ENCODE peak calls at places on chromosomes 1 and 21, in nine cellular contexts. C, X, Y, Z, H, F, E, P and M are unnamed samples.

GRCh38 chr1:116751149-116751548 is 3.1 kb upstream of the CD2 start:
- DNase-seq in Y (no peak), Z (no peak), F (no peak), P (no peak), E (no peak), H (no peak), C (no peak), X (no peak), M (no peak)

GRCh38 chr1:52702886-52703787 is 5.0 kb upstream of the COA7 start:
- DNase-seq in H (peak; percentile 97), Z (peak; percentile 92), X (peak; percentile 94), P (peak; percentile 88), Y (peak; percentile 87), E (peak; percentile 67), F (peak; percentile 94), C (peak; percentile 95), M (peak; percentile 41)

GRCh38 chr1:43524804-43525203 is 5.9 kb upstream of the PTPRF start:
- DNase-seq in F (no peak), E (no peak), C (no peak), Z (no peak), P (no peak), Y (no peak), X (no peak), H (no peak), M (no peak)

GRCh38 chr21:32578107-32578691 is 7.1 kb downstream of the TCP10L start:
- DNase-seq in E (no peak), Y (no peak), C (no peak), F (peak; percentile 26), X (peak; percentile 22), H (no peak), P (no peak), Z (no peak), M (no peak)

GRCh38 chr1:234556245-234556943 is 53.6 kb downstream of the IRF2BP2 start:
- DNase-seq in H (no peak), Z (no peak), F (no peak), Y (no peak), P (no peak), C (no peak), E (no peak), X (no peak), M (no peak)

GRCh38 chr1:21854751-21855131 is 42.7 kb downstream of the LDLRAD2 start:
- DNase-seq in Z (no peak), C (no peak), X (no peak), P (no peak), H (no peak), Y (no peak), F (no peak), E (no peak), M (no peak)

GRCh38 chr1:206963740-206964139 is 6.5 kb downstream of the FCAMR start:
- DNase-seq in H (no peak), C (no peak), F (no peak), Y (no peak), Z (no peak), P (no peak), X (no peak), E (no peak), M (no peak)

GRCh38 chr1:41618066-41618825 is 133.8 kb upstream of the EDN2 start:
- DNase-seq in Z (peak; percentile 78), F (no peak), X (peak; percentile 78), E (peak; percentile 4), H (peak; percentile 82), P (peak; percentile 87), Y (no peak), C (peak; percentile 92), M (no peak)

GRCh38 chr1:36570478-36571060 is 87.9 kb upstream of the CSF3R start:
- DNase-seq in X (no peak), F (no peak), H (no peak), C (peak; percentile 26), Y (no peak), P (no peak), E (no peak), Z (no peak), M (no peak)

GRCh38 chr1:227768640-227769039 is 33.4 kb downstream of the SNAP47 start:
- DNase-seq in X (no peak), E (no peak), F (no peak), P (no peak), Z (no peak), Y (no peak), C (no peak), H (no peak), M (no peak)

GRCh38 chr1:84582802-84583587 is 8.8 kb upstream of the CTBS start:
- DNase-seq in Z (no peak), Y (peak; percentile 31), X (peak; percentile 75), C (no peak), E (no peak), F (peak; percentile 10), P (no peak), H (no peak), M (no peak)

GRCh38 chr21:41747943-41748738 is 18.7 kb downstream of the RIPK4 start:
- DNase-seq in Z (no peak), H (no peak), C (no peak), X (no peak), P (no peak), F (no peak), E (no peak), Y (no peak), M (no peak)

GRCh38 chr1:171420810-171421209 is 64.5 kb upstream of the PRRC2C start:
- DNase-seq in X (no peak), Y (no peak), F (peak; percentile 36), Z (no peak), C (no peak), P (no peak), E (no peak), H (no peak), M (no peak)

GRCh38 chr1:216723274-216723780 is at the start of gene ESRRG:
- DNase-seq in H (peak; percentile 81), X (no peak), P (peak; percentile 64), Y (peak; percentile 84), E (peak; percentile 60), F (no peak), C (peak; percentile 51), Z (peak; percentile 56), M (no peak)
- TF ChIP-seq CTCF in H (no peak), X (no peak), P (no peak), Y (no peak), E (no peak), F (no peak), C (no peak), Z (no peak), M (no peak)

DNA sequence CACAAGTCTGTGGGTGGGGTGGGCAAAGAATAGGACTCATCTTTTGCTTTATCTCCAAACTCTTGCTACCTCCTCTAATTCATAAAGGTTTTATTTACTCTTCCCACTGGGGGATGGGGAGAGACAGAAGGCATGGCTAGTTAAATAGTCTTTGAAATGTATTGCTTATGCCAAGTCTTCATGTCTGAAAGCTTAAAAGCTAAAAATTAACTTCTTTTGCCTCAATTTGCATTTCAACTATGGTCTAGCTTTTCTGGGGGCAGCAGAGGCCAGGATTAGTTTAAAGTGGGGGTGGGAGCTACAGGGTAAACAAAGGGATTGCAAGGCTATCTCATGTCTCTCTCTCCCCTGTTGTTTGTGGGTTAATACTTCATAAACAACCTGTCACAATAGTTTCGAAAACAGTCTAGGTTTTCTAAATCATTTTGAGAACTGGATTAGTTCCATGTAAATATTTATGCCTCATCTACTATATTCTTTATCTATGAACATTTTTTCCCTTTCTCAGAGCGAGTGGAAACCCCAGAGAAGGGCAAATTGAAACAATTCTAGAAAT is 182.0 kb downstream of the GIPC2 start:
- DNase-seq in P (no peak), H (no peak), E (no peak), Z (no peak), F (no peak), Y (no peak), X (no peak), C (no peak), M (no peak)
- TF ChIP-seq CTCF in P (no peak), H (no peak), E (no peak), Z (no peak), F (no peak), Y (no peak), X (no peak), C (no peak), M (no peak)

GRCh38 chr1:48726557-48726956 is 50.1 kb downstream of the BEND5 start:
- DNase-seq in E (no peak), Z (no peak), H (no peak), P (no peak), F (no peak), Y (no peak), C (no peak), X (no peak), M (no peak)
- TF ChIP-seq CTCF in E (no peak), Z (no peak), H (no peak), P (no peak), F (no peak), Y (no peak), C (no peak), X (no peak), M (no peak)

DNA sequence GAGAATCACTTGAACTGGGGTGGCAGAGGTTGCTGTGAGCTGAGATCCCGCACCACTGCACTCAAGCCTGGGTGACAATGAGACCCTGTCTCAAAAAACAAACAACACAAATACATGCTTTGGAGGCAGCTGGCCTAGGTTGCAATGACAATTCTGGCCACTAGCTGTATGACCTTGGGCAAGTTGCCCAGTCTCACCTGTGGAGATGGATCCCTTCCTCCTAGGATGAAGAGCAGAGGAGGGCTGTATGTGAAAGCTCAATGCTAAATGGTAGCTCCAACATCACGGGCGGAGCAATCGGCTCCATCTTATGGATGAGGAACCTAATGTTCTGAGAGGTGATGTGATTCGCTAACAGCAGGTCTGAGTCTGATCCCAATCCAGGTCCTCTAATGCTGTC is 20.6 kb downstream of the ADORA1 start:
- DNase-seq in C (no peak), E (no peak), Z (no peak), H (no peak), F (peak; percentile 57), Y (no peak), X (no peak), P (no peak), M (no peak)
- TF ChIP-seq CTCF in C (no peak), E (peak; percentile 44), Z (no peak), H (no peak), F (peak; percentile 66), Y (peak; percentile 70), X (peak; percentile 21), P (peak; percentile 32), M (no peak)

DNA sequence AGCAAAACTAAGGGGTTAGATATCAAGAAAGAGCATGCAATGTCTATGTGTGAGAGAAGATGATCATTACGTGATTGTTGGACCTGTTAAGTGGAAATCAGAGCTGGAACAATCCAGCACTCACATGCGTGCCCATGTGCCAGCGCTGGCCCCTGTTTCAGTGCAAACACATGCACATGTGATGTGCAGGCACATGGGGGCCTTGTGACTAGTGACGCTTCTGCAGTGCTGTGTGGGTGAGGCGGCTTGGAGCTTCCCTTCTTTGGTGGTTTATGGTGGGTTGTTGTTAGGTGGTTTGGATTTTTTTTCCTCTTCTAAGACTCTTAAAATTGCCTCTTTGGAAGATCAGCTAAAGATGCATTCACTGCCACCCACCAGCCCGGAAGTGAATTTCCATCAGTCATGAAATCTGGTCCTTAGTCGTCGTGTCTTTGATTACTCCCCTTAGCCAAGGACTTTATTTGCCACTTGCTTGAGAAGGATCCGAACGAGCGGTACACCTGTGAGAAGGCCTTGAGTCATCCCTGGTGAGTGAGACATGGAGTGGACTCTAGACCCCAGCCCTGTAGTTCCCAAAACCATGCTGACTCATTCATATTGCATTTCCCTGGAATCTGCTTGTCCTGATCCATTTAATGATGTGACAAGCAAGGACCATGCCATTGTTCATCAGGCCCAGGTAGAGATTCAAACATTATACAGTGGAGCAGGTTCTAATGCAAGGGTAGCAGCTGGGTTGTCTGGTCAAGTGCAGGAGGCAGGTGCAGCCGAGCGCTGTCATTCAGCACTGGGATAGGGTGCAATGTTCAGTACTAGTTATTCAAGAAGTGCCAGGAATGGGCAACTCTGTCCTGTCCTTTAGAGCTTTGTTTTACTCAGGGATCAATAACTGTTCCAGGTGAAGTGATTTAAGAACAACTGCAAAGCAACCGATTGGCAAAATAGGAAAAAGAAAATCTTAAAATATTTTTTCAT is 26.2 kb downstream of the CAMK1G start:
- DNase-seq in E (no peak), P (no peak), X (no peak), H (no peak), Z (no peak), C (peak; percentile 88), F (peak; percentile 96), Y (no peak), M (no peak)
- TF ChIP-seq CTCF in E (no peak), P (no peak), X (no peak), H (no peak), Z (no peak), C (no peak), F (no peak), Y (no peak), M (no peak)